ENCODE peak calls at places on chromosome X, in eight cellular contexts. J is left ventricle myocardium inferior, G is Caki2, B is hypothalamus, K is GM06990, H is OCI-M1, P is NCI-H510A treated with DMSO at 0.1 percent for 48 hours, N is T-helper 1 cell. U is an unnamed sample.

GRCh38 chrX:154600962-154601374 is 16.0 kb downstream of the CTAG1A start:
- DNase-seq in K (no peak), H (no peak), G (no peak), N (no peak), P (no peak), J (no peak), B (no peak), U (no peak)

GRCh38 chrX:34778961-34779360 is 121.9 kb upstream of the TMEM47 start:
- DNase-seq in K (no peak), B (no peak), J (no peak), N (no peak), P (no peak), H (no peak), G (no peak), U (no peak)

GRCh38 chrX:23902419-23902818 is 5.3 kb downstream of the APOO start:
- DNase-seq in G (peak; percentile 45), H (peak; percentile 68), P (peak; percentile 53), N (peak; percentile 33), B (no peak), J (no peak), K (no peak), U (no peak)

GRCh38 chrX:53237056-53237455 is 12.0 kb upstream of the KDM5C start:
- DNase-seq in N (no peak), G (no peak), K (no peak), J (no peak), B (no peak), H (no peak), P (no peak), U (no peak)

GRCh38 chrX:13808293-13808692 is 8.6 kb downstream of the GPM6B start:
- DNase-seq in H (no peak), P (no peak), K (no peak), N (no peak), B (no peak), G (no peak), J (no peak), U (peak; percentile 84)

GRCh38 chrX:46260502-46260901 is 284.7 kb downstream of the ZNF674 start:
- DNase-seq in P (no peak), H (no peak), B (no peak), N (no peak), J (no peak), K (no peak), G (no peak), U (no peak)

GRCh38 chrX:53056292-53056691 is 7.7 kb downstream of the GPR173 start:
- DNase-seq in K (no peak), H (no peak), N (no peak), P (no peak), G (no peak), B (no peak), J (no peak), U (no peak)

GRCh38 chrX:104307341-104307740 is 52.6 kb upstream of the ESX1 start:
- DNase-seq in B (no peak), H (no peak), J (no peak), N (no peak), P (no peak), K (no peak), G (no peak), U (no peak)

GRCh38 chrX:30876367-30876766 is 12.7 kb downstream of the TAB3 start:
- DNase-seq in B (no peak), N (no peak), K (no peak), P (no peak), H (no peak), G (peak; percentile 59), J (no peak), U (no peak)

GRCh38 chrX:134570509-134570846 is 87.8 kb downstream of the PLAC1 start:
- DNase-seq in J (no peak), G (no peak), K (no peak), B (no peak), H (no peak), P (no peak), N (no peak), U (no peak)

GRCh38 chrX:130716822-130717405 is 186.1 kb downstream of the ENOX2 start:
- DNase-seq in P (no peak), N (no peak), H (no peak), G (no peak), J (no peak), K (no peak), B (no peak), U (no peak)

GRCh38 chrX:68920541-68920940 is 91.7 kb downstream of the EFNB1 start:
- DNase-seq in P (no peak), B (no peak), K (no peak), H (no peak), G (no peak), N (no peak), J (no peak), U (no peak)

GRCh38 chrX:15298201-15298600 is 17.2 kb downstream of the ASB11 start:
- DNase-seq in B (no peak), K (no peak), J (no peak), N (no peak), G (no peak), P (no peak), H (no peak), U (no peak)

GRCh38 chrX:16517206-16517605 is 132.8 kb upstream of the S100G start:
- DNase-seq in J (peak; percentile 25), H (no peak), B (no peak), G (no peak), N (no peak), K (no peak), P (no peak), U (no peak)

GRCh38 chrX:29561417-29561816 is 653.9 kb upstream of the MAGEB2 start:
- DNase-seq in B (no peak), K (no peak), G (no peak), J (no peak), P (no peak), H (peak; percentile 39), N (no peak), U (no peak)

GRCh38 chrX:152412105-152412504 is 39.0 kb downstream of the GABRA3 start:
- DNase-seq in K (no peak), N (no peak), P (no peak), B (no peak), J (no peak), H (peak; percentile 0), G (no peak), U (no peak)

GRCh38 chrX:108362026-108362425 is 76.2 kb downstream of the COL4A6 start:
- DNase-seq in G (no peak), P (no peak), K (no peak), B (no peak), J (no peak), H (no peak), N (no peak), U (no peak)

GRCh38 chrX:31349515-31349914 is 277.7 kb upstream of the FTHL17 start:
- DNase-seq in K (no peak), H (no peak), B (no peak), G (no peak), J (no peak), N (no peak), P (peak; percentile 4), U (no peak)

GRCh38 chrX:72016881-72017783 is 106.5 kb downstream of the NHSL2 start:
- DNase-seq in H (no peak), J (no peak), B (no peak), N (no peak), G (no peak), K (no peak), P (peak; percentile 12), U (no peak)

GRCh38 chrX:74351760-74352159 is 47.8 kb downstream of the ZCCHC13 start:
- DNase-seq in J (no peak), P (no peak), K (no peak), H (peak; percentile 89), N (no peak), B (no peak), G (no peak), U (no peak)

GRCh38 chrX:53266914-53267313 is 14.5 kb downstream of the IQSEC2 start:
- DNase-seq in P (no peak), J (no peak), H (peak; percentile 66), K (no peak), B (no peak), N (no peak), G (no peak), U (no peak)

GRCh38 chrX:134184936-134185335 is 52.0 kb upstream of the CCDC160 start:
- DNase-seq in K (no peak), N (peak; percentile 14), P (no peak), J (no peak), B (no peak), G (no peak), H (no peak), U (no peak)

GRCh38 chrX:151996329-151996728 is 21.9 kb upstream of the GABRE start:
- DNase-seq in P (no peak), B (no peak), H (no peak), G (no peak), J (no peak), N (no peak), K (no peak), U (no peak)

GRCh38 chrX:119734897-119735339 is 23.5 kb upstream of the SOWAHD start:
- DNase-seq in P (peak; percentile 21), K (no peak), B (peak; percentile 1), J (peak; percentile 66), N (no peak), G (no peak), H (no peak), U (peak; percentile 7)

GRCh38 chrX:40318076-40318475 is 220.3 kb upstream of the BCOR start:
- DNase-seq in N (no peak), G (no peak), B (no peak), H (no peak), P (no peak), J (no peak), K (no peak), U (peak; percentile 73)

GRCh38 chrX:30196322-30196721 is 19.0 kb upstream of the MAGEB2 start:
- DNase-seq in H (peak; percentile 41), J (no peak), K (no peak), B (no peak), G (no peak), P (peak; percentile 25), N (no peak), U (no peak)

GRCh38 chrX:3066555-3066954 is 25.3 kb downstream of the ARSF start:
- DNase-seq in P (no peak), K (no peak), G (no peak), N (no peak), H (no peak), J (no peak), B (no peak), U (peak; percentile 59)

GRCh38 chrX:19121898-19122640 is at the start of gene ADGRG2:
- DNase-seq in J (peak; percentile 30), P (no peak), G (peak; percentile 53), N (no peak), K (no peak), H (no peak), B (no peak), U (no peak)

U was measured in NCI-H524 treated with DMSO at 0.1 percent for 48 hours.